ENCODE peak calls at places on chromosomes 11 and 22, in nine cellular contexts. One of them, this sample, is unnamed.

GRCh38 chr22:44181033-44181911 is 547 bp downstream of the PARVG start:
- DNase-seq in B cell: peak; percentile 77
- DNase-seq in activated naive CD4-positive, alpha-beta T cell treated with anti-CD3 and anti-CD28 coated beads for 36 hours: peak; percentile 68
- DNase-seq in RPMI7951: peak; percentile 59
- DNase-seq in mesendoderm: no peak
- DNase-seq in KBM-7: peak; percentile 83
- DNase-seq in T-helper 1 cell: no peak
- DNase-seq in cardiac fibroblast: no peak
- DNase-seq in CD8-positive, alpha-beta T cell: peak; percentile 72
- DNase-seq in this sample: no peak

GRCh38 chr11:46537851-46538295 is 56.0 kb downstream of the AMBRA1 start:
- DNase-seq in B cell: peak; percentile 48
- DNase-seq in activated naive CD4-positive, alpha-beta T cell treated with anti-CD3 and anti-CD28 coated beads for 36 hours: peak; percentile 79
- DNase-seq in RPMI7951: peak; percentile 63
- DNase-seq in mesendoderm: peak; percentile 96
- DNase-seq in KBM-7: no peak
- DNase-seq in T-helper 1 cell: peak; percentile 13
- DNase-seq in cardiac fibroblast: peak; percentile 83
- DNase-seq in CD8-positive, alpha-beta T cell: peak; percentile 51
- DNase-seq in this sample: peak; percentile 73

GRCh38 chr11:36431429-36432092 is 78.5 kb downstream of the TRAF6 start:
- DNase-seq in B cell: no peak
- DNase-seq in activated naive CD4-positive, alpha-beta T cell treated with anti-CD3 and anti-CD28 coated beads for 36 hours: peak; percentile 52
- DNase-seq in RPMI7951: peak; percentile 96
- DNase-seq in mesendoderm: peak; percentile 18
- DNase-seq in KBM-7: no peak
- DNase-seq in T-helper 1 cell: no peak
- DNase-seq in cardiac fibroblast: peak; percentile 96
- DNase-seq in CD8-positive, alpha-beta T cell: no peak
- DNase-seq in this sample: peak; percentile 86

GRCh38 chr11:75719639-75720239 is 2.1 kb downstream of the MOGAT2 start:
- DNase-seq in B cell: peak; percentile 11
- DNase-seq in activated naive CD4-positive, alpha-beta T cell treated with anti-CD3 and anti-CD28 coated beads for 36 hours: no peak
- DNase-seq in RPMI7951: no peak
- DNase-seq in mesendoderm: no peak
- DNase-seq in KBM-7: no peak
- DNase-seq in T-helper 1 cell: no peak
- DNase-seq in cardiac fibroblast: no peak
- DNase-seq in CD8-positive, alpha-beta T cell: no peak
- DNase-seq in this sample: no peak

GRCh38 chr11:90770007-90770406 is 547.2 kb upstream of the CHORDC1 start:
- DNase-seq in B cell: no peak
- DNase-seq in activated naive CD4-positive, alpha-beta T cell treated with anti-CD3 and anti-CD28 coated beads for 36 hours: no peak
- DNase-seq in RPMI7951: no peak
- DNase-seq in mesendoderm: no peak
- DNase-seq in KBM-7: no peak
- DNase-seq in T-helper 1 cell: no peak
- DNase-seq in cardiac fibroblast: no peak
- DNase-seq in CD8-positive, alpha-beta T cell: no peak
- DNase-seq in this sample: no peak

GRCh38 chr11:33133761-33134160 is 27.5 kb downstream of the CSTF3 start:
- DNase-seq in B cell: no peak
- DNase-seq in activated naive CD4-positive, alpha-beta T cell treated with anti-CD3 and anti-CD28 coated beads for 36 hours: no peak
- DNase-seq in RPMI7951: no peak
- DNase-seq in mesendoderm: no peak
- DNase-seq in KBM-7: no peak
- DNase-seq in T-helper 1 cell: no peak
- DNase-seq in cardiac fibroblast: no peak
- DNase-seq in CD8-positive, alpha-beta T cell: no peak
- DNase-seq in this sample: no peak

GRCh38 chr11:115505165-115505564 is 950 bp upstream of the CADM1 start:
- DNase-seq in B cell: no peak
- DNase-seq in activated naive CD4-positive, alpha-beta T cell treated with anti-CD3 and anti-CD28 coated beads for 36 hours: no peak
- DNase-seq in RPMI7951: no peak
- DNase-seq in mesendoderm: peak; percentile 19
- DNase-seq in KBM-7: no peak
- DNase-seq in T-helper 1 cell: no peak
- DNase-seq in cardiac fibroblast: no peak
- DNase-seq in CD8-positive, alpha-beta T cell: no peak
- DNase-seq in this sample: no peak

GRCh38 chr11:2509481-2510001 is 64.7 kb downstream of the KCNQ1 start:
- DNase-seq in B cell: no peak
- DNase-seq in activated naive CD4-positive, alpha-beta T cell treated with anti-CD3 and anti-CD28 coated beads for 36 hours: no peak
- DNase-seq in RPMI7951: no peak
- DNase-seq in mesendoderm: no peak
- DNase-seq in KBM-7: no peak
- DNase-seq in T-helper 1 cell: no peak
- DNase-seq in cardiac fibroblast: no peak
- DNase-seq in CD8-positive, alpha-beta T cell: peak; percentile 7
- DNase-seq in this sample: peak; percentile 71

GRCh38 chr22:39518996-39519680 is 1.2 kb upstream of the ATF4 start:
- DNase-seq in B cell: no peak
- DNase-seq in activated naive CD4-positive, alpha-beta T cell treated with anti-CD3 and anti-CD28 coated beads for 36 hours: no peak
- DNase-seq in RPMI7951: peak; percentile 40
- DNase-seq in mesendoderm: no peak
- DNase-seq in KBM-7: no peak
- DNase-seq in T-helper 1 cell: no peak
- DNase-seq in cardiac fibroblast: no peak
- DNase-seq in CD8-positive, alpha-beta T cell: no peak
- DNase-seq in this sample: peak; percentile 95

GRCh38 chr11:93444671-93445073 is 98.5 kb downstream of the SMCO4 start:
- DNase-seq in B cell: no peak
- DNase-seq in activated naive CD4-positive, alpha-beta T cell treated with anti-CD3 and anti-CD28 coated beads for 36 hours: peak; percentile 6
- DNase-seq in RPMI7951: peak; percentile 36
- DNase-seq in mesendoderm: peak; percentile 94
- DNase-seq in KBM-7: no peak
- DNase-seq in T-helper 1 cell: no peak
- DNase-seq in cardiac fibroblast: no peak
- DNase-seq in CD8-positive, alpha-beta T cell: no peak
- DNase-seq in this sample: no peak

GRCh38 chr22:47111626-47112373 is 349.4 kb downstream of the TBC1D22A start:
- DNase-seq in B cell: no peak
- DNase-seq in activated naive CD4-positive, alpha-beta T cell treated with anti-CD3 and anti-CD28 coated beads for 36 hours: no peak
- DNase-seq in RPMI7951: no peak
- DNase-seq in mesendoderm: no peak
- DNase-seq in KBM-7: no peak
- DNase-seq in T-helper 1 cell: no peak
- DNase-seq in cardiac fibroblast: peak; percentile 43
- DNase-seq in CD8-positive, alpha-beta T cell: no peak
- DNase-seq in this sample: peak; percentile 79

GRCh38 chr11:27678242-27678641 is 22.0 kb downstream of the BDNF start:
- DNase-seq in B cell: no peak
- DNase-seq in activated naive CD4-positive, alpha-beta T cell treated with anti-CD3 and anti-CD28 coated beads for 36 hours: no peak
- DNase-seq in RPMI7951: peak; percentile 42
- DNase-seq in mesendoderm: no peak
- DNase-seq in KBM-7: no peak
- DNase-seq in T-helper 1 cell: no peak
- DNase-seq in cardiac fibroblast: no peak
- DNase-seq in CD8-positive, alpha-beta T cell: no peak
- DNase-seq in this sample: no peak

GRCh38 chr11:61918251-61919112 is 1.1 kb upstream of the RAB3IL1 start:
- DNase-seq in B cell: no peak
- DNase-seq in activated naive CD4-positive, alpha-beta T cell treated with anti-CD3 and anti-CD28 coated beads for 36 hours: no peak
- DNase-seq in RPMI7951: no peak
- DNase-seq in mesendoderm: no peak
- DNase-seq in KBM-7: no peak
- DNase-seq in T-helper 1 cell: no peak
- DNase-seq in cardiac fibroblast: peak; percentile 61
- DNase-seq in CD8-positive, alpha-beta T cell: no peak
- DNase-seq in this sample: peak; percentile 86

GRCh38 chr11:69013009-69013951 is at the start of gene MRGPRF:
- DNase-seq in B cell: no peak
- DNase-seq in activated naive CD4-positive, alpha-beta T cell treated with anti-CD3 and anti-CD28 coated beads for 36 hours: no peak
- DNase-seq in RPMI7951: peak; percentile 35
- DNase-seq in mesendoderm: peak; percentile 88
- DNase-seq in KBM-7: no peak
- DNase-seq in T-helper 1 cell: no peak
- DNase-seq in cardiac fibroblast: peak; percentile 71
- DNase-seq in CD8-positive, alpha-beta T cell: no peak
- DNase-seq in this sample: peak; percentile 97

GRCh38 chr11:17388609-17389204 is at the start of gene KCNJ11:
- DNase-seq in B cell: peak; percentile 38
- DNase-seq in activated naive CD4-positive, alpha-beta T cell treated with anti-CD3 and anti-CD28 coated beads for 36 hours: peak; percentile 14
- DNase-seq in RPMI7951: no peak
- DNase-seq in mesendoderm: peak; percentile 30
- DNase-seq in KBM-7: no peak
- DNase-seq in T-helper 1 cell: no peak
- DNase-seq in cardiac fibroblast: no peak
- DNase-seq in CD8-positive, alpha-beta T cell: no peak
- DNase-seq in this sample: no peak

GRCh38 chr11:69048718-69049489 is at the start of gene TPCN2:
- DNase-seq in B cell: peak; percentile 91
- DNase-seq in activated naive CD4-positive, alpha-beta T cell treated with anti-CD3 and anti-CD28 coated beads for 36 hours: peak; percentile 90
- DNase-seq in RPMI7951: peak; percentile 93
- DNase-seq in mesendoderm: peak; percentile 98
- DNase-seq in KBM-7: peak; percentile 93
- DNase-seq in T-helper 1 cell: peak; percentile 87
- DNase-seq in cardiac fibroblast: peak; percentile 98
- DNase-seq in CD8-positive, alpha-beta T cell: peak; percentile 89
- DNase-seq in this sample: peak; percentile 100

GRCh38 chr11:76237914-76238313 is 31.6 kb upstream of the WNT11 start:
- DNase-seq in B cell: no peak
- DNase-seq in activated naive CD4-positive, alpha-beta T cell treated with anti-CD3 and anti-CD28 coated beads for 36 hours: no peak
- DNase-seq in RPMI7951: no peak
- DNase-seq in mesendoderm: peak; percentile 82
- DNase-seq in KBM-7: peak; percentile 49
- DNase-seq in T-helper 1 cell: no peak
- DNase-seq in cardiac fibroblast: no peak
- DNase-seq in CD8-positive, alpha-beta T cell: no peak
- DNase-seq in this sample: peak; percentile 81

GRCh38 chr11:36702330-36703054 is 104.5 kb upstream of the RAG2 start:
- DNase-seq in B cell: no peak
- DNase-seq in activated naive CD4-positive, alpha-beta T cell treated with anti-CD3 and anti-CD28 coated beads for 36 hours: peak; percentile 18
- DNase-seq in RPMI7951: peak; percentile 45
- DNase-seq in mesendoderm: peak; percentile 82
- DNase-seq in KBM-7: peak; percentile 56
- DNase-seq in T-helper 1 cell: no peak
- DNase-seq in cardiac fibroblast: peak; percentile 73
- DNase-seq in CD8-positive, alpha-beta T cell: no peak
- DNase-seq in this sample: peak; percentile 69

GRCh38 chr11:61332266-61332822 is 561 bp downstream of the DDB1 start:
- DNase-seq in B cell: no peak
- DNase-seq in activated naive CD4-positive, alpha-beta T cell treated with anti-CD3 and anti-CD28 coated beads for 36 hours: peak; percentile 10
- DNase-seq in RPMI7951: peak; percentile 43
- DNase-seq in mesendoderm: peak; percentile 70
- DNase-seq in KBM-7: peak; percentile 28
- DNase-seq in T-helper 1 cell: no peak
- DNase-seq in cardiac fibroblast: peak; percentile 27
- DNase-seq in CD8-positive, alpha-beta T cell: peak; percentile 16
- DNase-seq in this sample: peak; percentile 85

GRCh38 chr11:108891143-108891542 is 226.3 kb downstream of the DDX10 start:
- DNase-seq in B cell: no peak
- DNase-seq in activated naive CD4-positive, alpha-beta T cell treated with anti-CD3 and anti-CD28 coated beads for 36 hours: no peak
- DNase-seq in RPMI7951: no peak
- DNase-seq in mesendoderm: no peak
- DNase-seq in KBM-7: no peak
- DNase-seq in T-helper 1 cell: no peak
- DNase-seq in cardiac fibroblast: no peak
- DNase-seq in CD8-positive, alpha-beta T cell: no peak
- DNase-seq in this sample: no peak

GRCh38 chr11:64561984-64562722 is 28.9 kb upstream of the SLC22A12 start:
- DNase-seq in B cell: no peak
- DNase-seq in activated naive CD4-positive, alpha-beta T cell treated with anti-CD3 and anti-CD28 coated beads for 36 hours: no peak
- DNase-seq in RPMI7951: no peak
- DNase-seq in mesendoderm: no peak
- DNase-seq in KBM-7: no peak
- DNase-seq in T-helper 1 cell: no peak
- DNase-seq in cardiac fibroblast: no peak
- DNase-seq in CD8-positive, alpha-beta T cell: no peak
- DNase-seq in this sample: peak; percentile 52

GRCh38 chr11:12112150-12112520 is 1.7 kb downstream of the MICAL2 start:
- DNase-seq in B cell: no peak
- DNase-seq in activated naive CD4-positive, alpha-beta T cell treated with anti-CD3 and anti-CD28 coated beads for 36 hours: no peak
- DNase-seq in RPMI7951: no peak
- DNase-seq in mesendoderm: no peak
- DNase-seq in KBM-7: no peak
- DNase-seq in T-helper 1 cell: no peak
- DNase-seq in cardiac fibroblast: no peak
- DNase-seq in CD8-positive, alpha-beta T cell: no peak
- DNase-seq in this sample: peak; percentile 74